ENCODE peak calls at places on chromosomes 13 and 19, in five cellular contexts. One of them, this sample, is unnamed.

GRCh38 chr19:33388231-33388816 is 14.8 kb downstream of the CEBPG start:
- DNase-seq in activated T-helper 1 cell treated with Interleukin-2 at 50 U/mL for 16 hours: no peak
- DNase-seq in endothelial cell of umbilical vein: no peak
- DNase-seq in activated effector memory CD4-positive, alpha-beta T cell treated with Interleukin-2 at 50 U/mL for 16 hours: no peak
- DNase-seq in ACHN: no peak
- DNase-seq in this sample: no peak

GRCh38 chr13:20161275-20161950 is 561 bp upstream of the GJA3 start:
- DNase-seq in activated effector memory CD4-positive, alpha-beta T cell treated with Interleukin-2 at 50 U/mL for 16 hours: no peak
- DNase-seq in ACHN: no peak
- DNase-seq in activated T-helper 1 cell treated with Interleukin-2 at 50 U/mL for 16 hours: peak
- DNase-seq in endothelial cell of umbilical vein: no peak
- DNase-seq in this sample: peak

GRCh38 chr19:17946965-17947784 is 14.4 kb downstream of the CCDC124 start:
- DNase-seq in activated effector memory CD4-positive, alpha-beta T cell treated with Interleukin-2 at 50 U/mL for 16 hours: no peak
- DNase-seq in activated T-helper 1 cell treated with Interleukin-2 at 50 U/mL for 16 hours: no peak
- DNase-seq in ACHN: no peak
- DNase-seq in endothelial cell of umbilical vein: no peak
- DNase-seq in this sample: peak

GRCh38 chr13:111409413-111409812 is 89.0 kb downstream of the TEX29 start:
- DNase-seq in endothelial cell of umbilical vein: no peak
- DNase-seq in activated effector memory CD4-positive, alpha-beta T cell treated with Interleukin-2 at 50 U/mL for 16 hours: no peak
- DNase-seq in ACHN: no peak
- DNase-seq in activated T-helper 1 cell treated with Interleukin-2 at 50 U/mL for 16 hours: no peak
- DNase-seq in this sample: no peak

GRCh38 chr13:76723551-76724232 is 162.5 kb downstream of the KCTD12 start:
- DNase-seq in ACHN: peak
- DNase-seq in activated effector memory CD4-positive, alpha-beta T cell treated with Interleukin-2 at 50 U/mL for 16 hours: no peak
- DNase-seq in endothelial cell of umbilical vein: peak
- DNase-seq in activated T-helper 1 cell treated with Interleukin-2 at 50 U/mL for 16 hours: no peak
- DNase-seq in this sample: no peak

GRCh38 chr13:95385373-95385772 is 84.1 kb upstream of the ABCC4 start:
- DNase-seq in activated effector memory CD4-positive, alpha-beta T cell treated with Interleukin-2 at 50 U/mL for 16 hours: no peak
- DNase-seq in ACHN: no peak
- DNase-seq in endothelial cell of umbilical vein: no peak
- DNase-seq in activated T-helper 1 cell treated with Interleukin-2 at 50 U/mL for 16 hours: no peak
- DNase-seq in this sample: no peak

GRCh38 chr13:52599037-52599852 is 43.0 kb upstream of the HNRNPA1L2 start:
- DNase-seq in endothelial cell of umbilical vein: peak
- DNase-seq in ACHN: no peak
- DNase-seq in activated T-helper 1 cell treated with Interleukin-2 at 50 U/mL for 16 hours: no peak
- DNase-seq in activated effector memory CD4-positive, alpha-beta T cell treated with Interleukin-2 at 50 U/mL for 16 hours: no peak
- DNase-seq in this sample: no peak

GRCh38 chr13:27353166-27353583 is 71.2 kb upstream of the GTF3A start:
- DNase-seq in endothelial cell of umbilical vein: no peak
- DNase-seq in activated effector memory CD4-positive, alpha-beta T cell treated with Interleukin-2 at 50 U/mL for 16 hours: no peak
- DNase-seq in ACHN: peak
- DNase-seq in activated T-helper 1 cell treated with Interleukin-2 at 50 U/mL for 16 hours: no peak
- DNase-seq in this sample: no peak

GRCh38 chr19:13056052-13056660 is 46.5 kb downstream of the LYL1 start:
- DNase-seq in ACHN: peak
- DNase-seq in activated T-helper 1 cell treated with Interleukin-2 at 50 U/mL for 16 hours: no peak
- DNase-seq in activated effector memory CD4-positive, alpha-beta T cell treated with Interleukin-2 at 50 U/mL for 16 hours: no peak
- DNase-seq in endothelial cell of umbilical vein: no peak
- DNase-seq in this sample: no peak

GRCh38 chr13:27483421-27483820 is 33.1 kb upstream of the MTIF3 start:
- DNase-seq in activated T-helper 1 cell treated with Interleukin-2 at 50 U/mL for 16 hours: no peak
- DNase-seq in ACHN: no peak
- DNase-seq in activated effector memory CD4-positive, alpha-beta T cell treated with Interleukin-2 at 50 U/mL for 16 hours: no peak
- DNase-seq in endothelial cell of umbilical vein: no peak
- DNase-seq in this sample: no peak

GRCh38 chr19:3284759-3285646 is 60.5 kb downstream of the CELF5 start:
- DNase-seq in endothelial cell of umbilical vein: peak
- DNase-seq in activated T-helper 1 cell treated with Interleukin-2 at 50 U/mL for 16 hours: peak
- DNase-seq in ACHN: peak
- DNase-seq in activated effector memory CD4-positive, alpha-beta T cell treated with Interleukin-2 at 50 U/mL for 16 hours: peak
- DNase-seq in this sample: peak

GRCh38 chr19:12035220-12036172 is at the start of gene ZNF433:
- DNase-seq in activated T-helper 1 cell treated with Interleukin-2 at 50 U/mL for 16 hours: peak
- DNase-seq in ACHN: no peak
- DNase-seq in activated effector memory CD4-positive, alpha-beta T cell treated with Interleukin-2 at 50 U/mL for 16 hours: peak
- DNase-seq in endothelial cell of umbilical vein: peak
- DNase-seq in this sample: peak

GRCh38 chr13:91719033-91719432 is 320.6 kb downstream of the GPC5 start:
- DNase-seq in activated T-helper 1 cell treated with Interleukin-2 at 50 U/mL for 16 hours: no peak
- DNase-seq in activated effector memory CD4-positive, alpha-beta T cell treated with Interleukin-2 at 50 U/mL for 16 hours: no peak
- DNase-seq in endothelial cell of umbilical vein: peak
- DNase-seq in ACHN: peak
- DNase-seq in this sample: no peak

GRCh38 chr13:44404261-44405139 is 30.9 kb downstream of the SERP2 start:
- DNase-seq in activated T-helper 1 cell treated with Interleukin-2 at 50 U/mL for 16 hours: no peak
- DNase-seq in activated effector memory CD4-positive, alpha-beta T cell treated with Interleukin-2 at 50 U/mL for 16 hours: no peak
- DNase-seq in ACHN: no peak
- DNase-seq in endothelial cell of umbilical vein: no peak
- DNase-seq in this sample: no peak

GRCh38 chr19:5138606-5139594 is 170.0 kb downstream of the KDM4B start:
- DNase-seq in activated T-helper 1 cell treated with Interleukin-2 at 50 U/mL for 16 hours: peak
- DNase-seq in activated effector memory CD4-positive, alpha-beta T cell treated with Interleukin-2 at 50 U/mL for 16 hours: peak
- DNase-seq in ACHN: no peak
- DNase-seq in endothelial cell of umbilical vein: no peak
- DNase-seq in this sample: peak

GRCh38 chr13:66459143-66459542 is 771.0 kb downstream of the PCDH9 start:
- DNase-seq in ACHN: no peak
- DNase-seq in endothelial cell of umbilical vein: no peak
- DNase-seq in activated T-helper 1 cell treated with Interleukin-2 at 50 U/mL for 16 hours: no peak
- DNase-seq in activated effector memory CD4-positive, alpha-beta T cell treated with Interleukin-2 at 50 U/mL for 16 hours: no peak
- DNase-seq in this sample: no peak

GRCh38 chr13:98656223-98656622 is 79.3 kb upstream of the STK24 start:
- DNase-seq in activated effector memory CD4-positive, alpha-beta T cell treated with Interleukin-2 at 50 U/mL for 16 hours: no peak
- DNase-seq in endothelial cell of umbilical vein: no peak
- DNase-seq in ACHN: no peak
- DNase-seq in activated T-helper 1 cell treated with Interleukin-2 at 50 U/mL for 16 hours: no peak
- DNase-seq in this sample: no peak

GRCh38 chr19:49443366-49444099 is 2.2 kb upstream of the SLC17A7 start:
- DNase-seq in activated effector memory CD4-positive, alpha-beta T cell treated with Interleukin-2 at 50 U/mL for 16 hours: peak
- DNase-seq in ACHN: peak
- DNase-seq in activated T-helper 1 cell treated with Interleukin-2 at 50 U/mL for 16 hours: peak
- DNase-seq in endothelial cell of umbilical vein: peak
- DNase-seq in this sample: peak

GRCh38 chr13:37211542-37211941 is 106.1 kb upstream of the CSNK1A1L start:
- DNase-seq in endothelial cell of umbilical vein: no peak
- DNase-seq in activated T-helper 1 cell treated with Interleukin-2 at 50 U/mL for 16 hours: no peak
- DNase-seq in ACHN: no peak
- DNase-seq in activated effector memory CD4-positive, alpha-beta T cell treated with Interleukin-2 at 50 U/mL for 16 hours: no peak
- DNase-seq in this sample: no peak

GRCh38 chr19:13102666-13103584 is at the start of gene LYL1:
- DNase-seq in endothelial cell of umbilical vein: peak
- DNase-seq in activated T-helper 1 cell treated with Interleukin-2 at 50 U/mL for 16 hours: no peak
- DNase-seq in activated effector memory CD4-positive, alpha-beta T cell treated with Interleukin-2 at 50 U/mL for 16 hours: no peak
- DNase-seq in ACHN: no peak
- DNase-seq in this sample: no peak

GRCh38 chr13:113904411-113904810 is 40.5 kb upstream of the GAS6 start:
- DNase-seq in activated effector memory CD4-positive, alpha-beta T cell treated with Interleukin-2 at 50 U/mL for 16 hours: peak
- DNase-seq in ACHN: peak
- DNase-seq in endothelial cell of umbilical vein: peak
- DNase-seq in activated T-helper 1 cell treated with Interleukin-2 at 50 U/mL for 16 hours: no peak
- DNase-seq in this sample: no peak

GRCh38 chr13:94455414-94455813 is 24.1 kb downstream of the DCT start:
- DNase-seq in activated T-helper 1 cell treated with Interleukin-2 at 50 U/mL for 16 hours: no peak
- DNase-seq in activated effector memory CD4-positive, alpha-beta T cell treated with Interleukin-2 at 50 U/mL for 16 hours: no peak
- DNase-seq in endothelial cell of umbilical vein: no peak
- DNase-seq in ACHN: no peak
- DNase-seq in this sample: no peak

GRCh38 chr13:103835052-103835451 is 768.8 kb upstream of the SLC10A2 start:
- DNase-seq in ACHN: no peak
- DNase-seq in endothelial cell of umbilical vein: no peak
- DNase-seq in activated T-helper 1 cell treated with Interleukin-2 at 50 U/mL for 16 hours: no peak
- DNase-seq in activated effector memory CD4-positive, alpha-beta T cell treated with Interleukin-2 at 50 U/mL for 16 hours: no peak
- DNase-seq in this sample: no peak

GRCh38 chr13:106373989-106374572 is 161.4 kb downstream of the EFNB2 start:
- DNase-seq in activated effector memory CD4-positive, alpha-beta T cell treated with Interleukin-2 at 50 U/mL for 16 hours: no peak
- DNase-seq in activated T-helper 1 cell treated with Interleukin-2 at 50 U/mL for 16 hours: no peak
- DNase-seq in endothelial cell of umbilical vein: peak
- DNase-seq in ACHN: no peak
- DNase-seq in this sample: no peak

GRCh38 chr13:40206241-40207109 is 460.0 kb downstream of the FOXO1 start:
- DNase-seq in endothelial cell of umbilical vein: peak
- DNase-seq in activated T-helper 1 cell treated with Interleukin-2 at 50 U/mL for 16 hours: no peak
- DNase-seq in activated effector memory CD4-positive, alpha-beta T cell treated with Interleukin-2 at 50 U/mL for 16 hours: peak
- DNase-seq in ACHN: peak
- DNase-seq in this sample: no peak

GRCh38 chr19:54009440-54009839 is 18.0 kb downstream of the CACNG6 start:
- DNase-seq in activated effector memory CD4-positive, alpha-beta T cell treated with Interleukin-2 at 50 U/mL for 16 hours: no peak
- DNase-seq in ACHN: no peak
- DNase-seq in activated T-helper 1 cell treated with Interleukin-2 at 50 U/mL for 16 hours: no peak
- DNase-seq in endothelial cell of umbilical vein: no peak
- DNase-seq in this sample: no peak